ENCODE peak calls at places on chromosomes 3 and 15, in nine cellular contexts. One of them, this sample, is unnamed. For H3K4me1, the result is how much of the 10 kb centered on the place peaks cover.

GRCh38 chr15:75149911-75150709 is 51.6 kb upstream of the C15orf39 start:
- DNase-seq in stomach: no peak
- DNase-seq in PC-3: peak
- DNase-seq in body of pancreas: no peak
- DNase-seq in kidney: no peak
- DNase-seq in CD8-positive, alpha-beta T cell: no peak
- DNase-seq in H9: no peak
- DNase-seq in fibroblast of lung: peak
- DNase-seq in left ventricle myocardium inferior: no peak
- DNase-seq in this sample: no peak

GRCh38 chr3:193798097-193798496 is 205.1 kb downstream of the OPA1 start:
- DNase-seq in left ventricle myocardium inferior: no peak
- DNase-seq in CD8-positive, alpha-beta T cell: no peak
- DNase-seq in kidney: no peak
- DNase-seq in body of pancreas: no peak
- DNase-seq in H9: no peak
- DNase-seq in stomach: no peak
- DNase-seq in fibroblast of lung: no peak
- DNase-seq in PC-3: no peak
- DNase-seq in this sample: no peak

GRCh38 chr3:2597615-2598014 is 498.9 kb downstream of the CNTN4 start:
- DNase-seq in fibroblast of lung: no peak
- DNase-seq in PC-3: no peak
- DNase-seq in kidney: no peak
- DNase-seq in body of pancreas: no peak
- DNase-seq in H9: no peak
- DNase-seq in CD8-positive, alpha-beta T cell: no peak
- DNase-seq in stomach: no peak
- DNase-seq in left ventricle myocardium inferior: no peak
- DNase-seq in this sample: no peak

GRCh38 chr15:35851491-35851890 is 305.5 kb upstream of the DPH6 start:
- DNase-seq in stomach: no peak
- DNase-seq in kidney: no peak
- DNase-seq in body of pancreas: no peak
- DNase-seq in CD8-positive, alpha-beta T cell: no peak
- DNase-seq in H9: no peak
- DNase-seq in left ventricle myocardium inferior: no peak
- DNase-seq in PC-3: no peak
- DNase-seq in fibroblast of lung: no peak
- DNase-seq in this sample: no peak

GRCh38 chr3:139110072-139110830 is 65.6 kb upstream of the PRR23C start:
- DNase-seq in fibroblast of lung: no peak
- DNase-seq in body of pancreas: no peak
- DNase-seq in stomach: no peak
- DNase-seq in PC-3: no peak
- DNase-seq in H9: peak
- DNase-seq in left ventricle myocardium inferior: peak
- DNase-seq in kidney: no peak
- DNase-seq in CD8-positive, alpha-beta T cell: no peak
- DNase-seq in this sample: peak

GRCh38 chr3:122394173-122394572 is 10.2 kb downstream of the FAM162A start:
- DNase-seq in stomach: no peak
- DNase-seq in H9: no peak
- DNase-seq in body of pancreas: no peak
- DNase-seq in PC-3: no peak
- DNase-seq in CD8-positive, alpha-beta T cell: no peak
- DNase-seq in fibroblast of lung: peak
- DNase-seq in kidney: no peak
- DNase-seq in left ventricle myocardium inferior: no peak
- DNase-seq in this sample: no peak

GRCh38 chr15:91264651-91265351 is 164.7 kb downstream of the SV2B start:
- DNase-seq in H9: no peak
- DNase-seq in fibroblast of lung: no peak
- DNase-seq in stomach: no peak
- DNase-seq in left ventricle myocardium inferior: no peak
- DNase-seq in body of pancreas: peak
- DNase-seq in CD8-positive, alpha-beta T cell: no peak
- DNase-seq in kidney: no peak
- DNase-seq in PC-3: no peak
- DNase-seq in this sample: no peak

GRCh38 chr3:160754371-160754854 is 1.6 kb upstream of the PPM1L start:
- DNase-seq in stomach: peak
- DNase-seq in left ventricle myocardium inferior: peak
- DNase-seq in PC-3: peak
- DNase-seq in H9: peak
- DNase-seq in body of pancreas: peak
- DNase-seq in CD8-positive, alpha-beta T cell: no peak
- DNase-seq in fibroblast of lung: peak
- DNase-seq in kidney: no peak
- DNase-seq in this sample: peak

GRCh38 chr15:72220678-72221077 is 10.3 kb downstream of the PKM start:
- DNase-seq in CD8-positive, alpha-beta T cell: no peak
- DNase-seq in left ventricle myocardium inferior: no peak
- DNase-seq in PC-3: no peak
- DNase-seq in body of pancreas: no peak
- DNase-seq in stomach: no peak
- DNase-seq in kidney: no peak
- DNase-seq in fibroblast of lung: peak
- DNase-seq in H9: no peak
- DNase-seq in this sample: no peak

GRCh38 chr15:70597056-70597603 is 166.2 kb downstream of the UACA start:
- DNase-seq in fibroblast of lung: peak
- DNase-seq in stomach: no peak
- DNase-seq in CD8-positive, alpha-beta T cell: no peak
- DNase-seq in left ventricle myocardium inferior: no peak
- DNase-seq in PC-3: peak
- DNase-seq in body of pancreas: no peak
- DNase-seq in H9: peak
- DNase-seq in kidney: no peak
- DNase-seq in this sample: no peak

GRCh38 chr15:77034620-77035467 is 36.1 kb downstream of the TSPAN3 start:
- DNase-seq in kidney: peak
- DNase-seq in stomach: peak
- DNase-seq in CD8-positive, alpha-beta T cell: peak
- DNase-seq in H9: peak
- DNase-seq in left ventricle myocardium inferior: no peak
- DNase-seq in fibroblast of lung: no peak
- DNase-seq in PC-3: peak
- DNase-seq in body of pancreas: peak
- DNase-seq in this sample: peak

GRCh38 chr15:43105077-43105769 is 615 bp downstream of the UBR1 start:
- DNase-seq in PC-3: peak
- DNase-seq in kidney: no peak
- DNase-seq in CD8-positive, alpha-beta T cell: peak
- DNase-seq in stomach: peak
- DNase-seq in left ventricle myocardium inferior: no peak
- DNase-seq in fibroblast of lung: peak
- DNase-seq in body of pancreas: peak
- DNase-seq in H9: no peak
- DNase-seq in this sample: no peak
- TF ChIP-seq CTCF in PC-3: no peak
- TF ChIP-seq CTCF in kidney: no peak
- TF ChIP-seq CTCF in CD8-positive, alpha-beta T cell: no peak
- TF ChIP-seq CTCF in stomach: no peak
- TF ChIP-seq CTCF in left ventricle myocardium inferior: no peak
- TF ChIP-seq CTCF in fibroblast of lung: no peak
- TF ChIP-seq CTCF in body of pancreas: peak
- TF ChIP-seq CTCF in H9: no peak
- TF ChIP-seq CTCF in this sample: no peak

GRCh38 chr15:90101969-90102890 is at the start of gene IDH2:
- DNase-seq in kidney: peak
- DNase-seq in H9: peak
- DNase-seq in body of pancreas: peak
- DNase-seq in CD8-positive, alpha-beta T cell: peak
- DNase-seq in stomach: peak
- DNase-seq in left ventricle myocardium inferior: peak
- DNase-seq in PC-3: peak
- DNase-seq in fibroblast of lung: peak
- DNase-seq in this sample: peak

GRCh38 chr15:90103669-90104329 is 1.5 kb upstream of the IDH2 start:
- DNase-seq in H9: no peak
- DNase-seq in body of pancreas: peak
- DNase-seq in stomach: peak
- DNase-seq in PC-3: no peak
- DNase-seq in left ventricle myocardium inferior: no peak
- DNase-seq in kidney: no peak
- DNase-seq in CD8-positive, alpha-beta T cell: no peak
- DNase-seq in fibroblast of lung: no peak
- DNase-seq in this sample: no peak

GRCh38 chr15:90106522-90107117 is 4.4 kb upstream of the IDH2 start:
- DNase-seq in fibroblast of lung: peak
- DNase-seq in H9: no peak
- DNase-seq in CD8-positive, alpha-beta T cell: no peak
- DNase-seq in body of pancreas: no peak
- DNase-seq in left ventricle myocardium inferior: peak
- DNase-seq in kidney: no peak
- DNase-seq in stomach: no peak
- DNase-seq in PC-3: peak
- DNase-seq in this sample: peak

GRCh38 chr15:90105521-90105920 is 3.3 kb upstream of the IDH2 start:
- DNase-seq in body of pancreas: no peak
- DNase-seq in CD8-positive, alpha-beta T cell: no peak
- DNase-seq in PC-3: no peak
- DNase-seq in fibroblast of lung: no peak
- DNase-seq in kidney: no peak
- DNase-seq in left ventricle myocardium inferior: no peak
- DNase-seq in H9: no peak
- DNase-seq in stomach: no peak
- DNase-seq in this sample: no peak

GRCh38 chr15:90104551-90104950 is 2.3 kb upstream of the IDH2 start:
- DNase-seq in PC-3: peak
- DNase-seq in left ventricle myocardium inferior: no peak
- DNase-seq in body of pancreas: peak
- DNase-seq in fibroblast of lung: no peak
- DNase-seq in CD8-positive, alpha-beta T cell: no peak
- DNase-seq in H9: no peak
- DNase-seq in stomach: peak
- DNase-seq in kidney: no peak
- DNase-seq in this sample: no peak
- H3K4me1 ChIP-seq in PC-3: under half
- H3K4me1 ChIP-seq in left ventricle myocardium inferior: half or more
- H3K4me1 ChIP-seq in body of pancreas: half or more
- H3K4me1 ChIP-seq in fibroblast of lung: under half
- H3K4me1 ChIP-seq in CD8-positive, alpha-beta T cell: under half
- H3K4me1 ChIP-seq in H9: under half
- H3K4me1 ChIP-seq in stomach: half or more
- H3K4me1 ChIP-seq in kidney: under half
- H3K4me1 ChIP-seq in this sample: under half

GRCh38 chr3:142858043-142858442 is 30.8 kb downstream of the PCOLCE2 start:
- DNase-seq in body of pancreas: no peak
- DNase-seq in stomach: no peak
- DNase-seq in H9: no peak
- DNase-seq in PC-3: no peak
- DNase-seq in left ventricle myocardium inferior: no peak
- DNase-seq in kidney: no peak
- DNase-seq in fibroblast of lung: no peak
- DNase-seq in CD8-positive, alpha-beta T cell: no peak
- DNase-seq in this sample: no peak

GRCh38 chr3:142866841-142867631 is 21.8 kb downstream of the PCOLCE2 start:
- DNase-seq in CD8-positive, alpha-beta T cell: no peak
- DNase-seq in body of pancreas: peak
- DNase-seq in H9: peak
- DNase-seq in stomach: peak
- DNase-seq in kidney: no peak
- DNase-seq in fibroblast of lung: no peak
- DNase-seq in left ventricle myocardium inferior: no peak
- DNase-seq in PC-3: peak
- DNase-seq in this sample: no peak

GRCh38 chr3:142861926-142862325 is 27.0 kb downstream of the PCOLCE2 start:
- DNase-seq in left ventricle myocardium inferior: no peak
- DNase-seq in fibroblast of lung: no peak
- DNase-seq in stomach: no peak
- DNase-seq in CD8-positive, alpha-beta T cell: no peak
- DNase-seq in body of pancreas: no peak
- DNase-seq in PC-3: no peak
- DNase-seq in H9: no peak
- DNase-seq in kidney: no peak
- DNase-seq in this sample: no peak

GRCh38 chr3:142863965-142864924 is 24.6 kb downstream of the PCOLCE2 start:
- DNase-seq in fibroblast of lung: peak
- DNase-seq in H9: no peak
- DNase-seq in kidney: no peak
- DNase-seq in stomach: no peak
- DNase-seq in CD8-positive, alpha-beta T cell: no peak
- DNase-seq in left ventricle myocardium inferior: no peak
- DNase-seq in body of pancreas: no peak
- DNase-seq in PC-3: no peak
- DNase-seq in this sample: no peak

DNA sequence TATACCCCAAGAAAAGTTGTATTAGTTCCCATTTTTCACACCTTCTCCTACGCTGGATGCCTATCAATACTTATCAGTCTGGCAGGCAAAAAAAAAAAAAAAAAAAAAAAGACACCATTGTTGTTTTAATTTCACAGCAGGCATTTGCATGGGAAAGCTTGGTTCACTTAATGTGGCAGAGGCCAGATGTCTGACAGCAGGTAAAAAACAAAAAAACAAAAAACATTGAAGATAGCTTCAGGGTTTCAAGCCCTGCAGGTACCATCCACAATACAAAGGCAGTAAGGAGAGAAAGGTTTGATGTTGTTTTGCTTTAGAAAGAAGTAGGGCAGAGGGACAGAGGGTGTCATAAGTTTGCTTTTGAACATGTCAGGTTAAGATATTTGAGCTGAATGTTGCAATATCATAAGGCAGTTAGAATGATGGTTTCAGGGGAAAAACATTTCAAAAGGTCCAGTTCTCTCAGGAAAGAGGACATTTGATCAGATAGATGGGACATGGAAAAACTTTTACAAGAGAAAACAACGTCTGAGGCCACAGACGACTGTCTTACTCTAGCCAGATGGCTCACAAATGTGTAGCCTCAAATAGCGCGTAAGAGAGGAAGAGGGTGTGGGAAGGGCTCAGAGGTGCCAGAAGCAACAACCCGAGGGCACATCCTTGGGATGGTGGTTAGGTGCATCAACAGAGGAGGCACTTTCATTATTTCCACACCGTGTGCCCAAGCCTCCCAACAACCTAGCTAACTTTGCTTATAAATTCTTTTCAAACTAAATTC is 25.7 kb downstream of the PCOLCE2 start:
- DNase-seq in body of pancreas: no peak
- DNase-seq in stomach: no peak
- DNase-seq in CD8-positive, alpha-beta T cell: no peak
- DNase-seq in left ventricle myocardium inferior: no peak
- DNase-seq in PC-3: peak
- DNase-seq in kidney: no peak
- DNase-seq in H9: peak
- DNase-seq in fibroblast of lung: peak
- DNase-seq in this sample: no peak
- H3K27ac ChIP-seq in body of pancreas: no peak
- H3K27ac ChIP-seq in stomach: no peak
- H3K27ac ChIP-seq in CD8-positive, alpha-beta T cell: no peak
- H3K27ac ChIP-seq in left ventricle myocardium inferior: peak
- H3K27ac ChIP-seq in PC-3: no peak
- H3K27ac ChIP-seq in kidney: no peak
- H3K27ac ChIP-seq in H9: peak
- H3K27ac ChIP-seq in fibroblast of lung: no peak
- H3K27ac ChIP-seq in this sample: no peak

DNA sequence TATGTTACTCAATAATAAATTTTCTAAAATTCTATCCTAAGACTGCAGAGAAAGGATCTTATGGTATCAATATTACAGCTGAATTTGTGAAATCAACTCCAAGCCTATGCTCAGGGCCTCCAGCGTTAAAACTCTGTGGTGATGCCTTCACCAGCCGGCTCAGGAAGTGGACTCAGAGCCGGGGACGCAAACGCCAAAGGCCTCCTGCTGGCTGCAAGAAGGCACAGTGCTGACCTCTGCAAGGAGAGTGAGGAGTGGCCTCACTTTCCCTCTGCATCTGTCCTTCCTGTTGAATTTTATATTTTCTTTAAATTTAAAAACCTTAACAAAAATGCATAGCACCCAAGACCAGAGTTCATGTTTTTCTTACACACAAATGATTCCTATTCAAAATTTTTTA is 48.5 kb downstream of the HERC2 start:
- DNase-seq in PC-3: no peak
- DNase-seq in stomach: no peak
- DNase-seq in left ventricle myocardium inferior: no peak
- DNase-seq in kidney: no peak
- DNase-seq in CD8-positive, alpha-beta T cell: no peak
- DNase-seq in fibroblast of lung: no peak
- DNase-seq in body of pancreas: no peak
- DNase-seq in H9: peak
- DNase-seq in this sample: no peak
- TF ChIP-seq CTCF in PC-3: no peak
- TF ChIP-seq CTCF in stomach: no peak
- TF ChIP-seq CTCF in left ventricle myocardium inferior: peak
- TF ChIP-seq CTCF in kidney: no peak
- TF ChIP-seq CTCF in CD8-positive, alpha-beta T cell: no peak
- TF ChIP-seq CTCF in fibroblast of lung: peak
- TF ChIP-seq CTCF in body of pancreas: no peak
- TF ChIP-seq CTCF in H9: peak
- TF ChIP-seq CTCF in this sample: peak

This sample was measured in heart left ventricle.